ENCODE peak calls at places on chromosomes 4 and X, in four cellular contexts. One of them, this sample, is unnamed.

GRCh38 chrX:68508799-68509198 is 9.9 kb downstream of the YIPF6 start:
- DNase-seq in mucosa of descending colon: no peak
- DNase-seq in WERI-Rb-1: no peak
- DNase-seq in Panc1: no peak
- DNase-seq in this sample: no peak

GRCh38 chr4:93169966-93170365 is 658.6 kb upstream of the ATOH1 start:
- DNase-seq in mucosa of descending colon: no peak
- DNase-seq in WERI-Rb-1: no peak
- DNase-seq in Panc1: no peak
- DNase-seq in this sample: no peak

GRCh38 chr4:165194368-165194767 is 13.0 kb upstream of the KLHL2 start:
- DNase-seq in mucosa of descending colon: no peak
- DNase-seq in WERI-Rb-1: no peak
- DNase-seq in Panc1: no peak
- DNase-seq in this sample: no peak

GRCh38 chrX:136200466-136200865 is 50.7 kb downstream of the MAP7D3 start:
- DNase-seq in mucosa of descending colon: no peak
- DNase-seq in WERI-Rb-1: no peak
- DNase-seq in Panc1: no peak
- DNase-seq in this sample: peak; percentile 33

GRCh38 chr4:78014889-78015886 is 41.9 kb upstream of the FRAS1 start:
- DNase-seq in mucosa of descending colon: no peak
- DNase-seq in WERI-Rb-1: no peak
- DNase-seq in Panc1: no peak
- DNase-seq in this sample: no peak

GRCh38 chr4:4990857-4991540 is 28.3 kb downstream of the CYTL1 start:
- DNase-seq in mucosa of descending colon: peak; percentile 84
- DNase-seq in WERI-Rb-1: no peak
- DNase-seq in Panc1: no peak
- DNase-seq in this sample: no peak

GRCh38 chr4:125042031-125042430 is 272.7 kb upstream of the FAT4 start:
- DNase-seq in mucosa of descending colon: no peak
- DNase-seq in WERI-Rb-1: peak; percentile 38
- DNase-seq in Panc1: no peak
- DNase-seq in this sample: no peak

GRCh38 chr4:80045831-80046230 is 27.2 kb downstream of the ANTXR2 start:
- DNase-seq in mucosa of descending colon: no peak
- DNase-seq in WERI-Rb-1: no peak
- DNase-seq in Panc1: no peak
- DNase-seq in this sample: no peak

GRCh38 chr4:26410385-26411293 is 79.6 kb downstream of the CCKAR start:
- DNase-seq in mucosa of descending colon: no peak
- DNase-seq in WERI-Rb-1: peak; percentile 24
- DNase-seq in Panc1: peak; percentile 32
- DNase-seq in this sample: peak; percentile 62

GRCh38 chr4:153205757-153206156 is 1.5 kb downstream of the TRIM2 start:
- DNase-seq in mucosa of descending colon: peak; percentile 66
- DNase-seq in WERI-Rb-1: no peak
- DNase-seq in Panc1: no peak
- DNase-seq in this sample: peak; percentile 43

GRCh38 chrX:9816094-9816700 is 30.0 kb downstream of the SHROOM2 start:
- DNase-seq in mucosa of descending colon: no peak
- DNase-seq in WERI-Rb-1: no peak
- DNase-seq in Panc1: no peak
- DNase-seq in this sample: peak; percentile 36

GRCh38 chrX:38206542-38206941 is 14.1 kb downstream of the SRPX start:
- DNase-seq in mucosa of descending colon: no peak
- DNase-seq in WERI-Rb-1: no peak
- DNase-seq in Panc1: no peak
- DNase-seq in this sample: no peak

GRCh38 chr4:87109121-87109520 is 111.3 kb downstream of the KLHL8 start:
- DNase-seq in mucosa of descending colon: no peak
- DNase-seq in WERI-Rb-1: no peak
- DNase-seq in Panc1: no peak
- DNase-seq in this sample: no peak

GRCh38 chrX:110748256-110748811 is 47.3 kb downstream of the CHRDL1 start:
- DNase-seq in mucosa of descending colon: no peak
- DNase-seq in WERI-Rb-1: no peak
- DNase-seq in Panc1: no peak
- DNase-seq in this sample: no peak

GRCh38 chr4:39256436-39256835 is 74.1 kb downstream of the WDR19 start:
- DNase-seq in mucosa of descending colon: no peak
- DNase-seq in WERI-Rb-1: no peak
- DNase-seq in Panc1: no peak
- DNase-seq in this sample: peak; percentile 15

DNA sequence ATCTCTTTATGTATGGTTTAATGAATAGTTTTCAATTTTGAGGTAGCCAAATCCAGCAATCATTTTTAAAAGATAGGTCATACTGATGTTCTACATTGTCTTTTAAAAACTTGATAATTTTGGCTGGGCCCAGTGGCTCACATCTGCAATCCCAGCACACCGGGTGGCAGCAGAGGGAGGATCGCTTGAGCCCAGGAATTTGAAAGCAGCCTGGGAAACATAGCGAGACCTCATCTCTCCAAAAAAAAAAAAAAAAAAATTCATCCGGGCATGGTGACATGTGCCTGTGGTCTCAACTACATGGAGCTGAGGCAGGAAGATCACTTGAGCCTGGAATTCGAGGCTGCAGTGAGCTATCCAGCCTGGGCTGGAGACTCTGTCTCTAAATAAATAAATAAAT is 419.8 kb downstream of the GALNTL6 start:
- DNase-seq in mucosa of descending colon: no peak
- DNase-seq in WERI-Rb-1: no peak
- DNase-seq in Panc1: no peak
- DNase-seq in this sample: no peak
- TF ChIP-seq CTCF in mucosa of descending colon: no peak
- TF ChIP-seq CTCF in WERI-Rb-1: peak; percentile 18
- TF ChIP-seq CTCF in Panc1: no peak
- TF ChIP-seq CTCF in this sample: peak; percentile 20

GRCh38 chr4:2793578-2793919 is 664 bp downstream of the SH3BP2 start:
- DNase-seq in mucosa of descending colon: peak; percentile 78
- DNase-seq in WERI-Rb-1: no peak
- DNase-seq in Panc1: no peak
- DNase-seq in this sample: no peak
- H3K4me3 ChIP-seq in mucosa of descending colon: peak overlapping the region; percentile 34
- H3K4me3 ChIP-seq in WERI-Rb-1: peak overlapping the region; percentile 44
- H3K4me3 ChIP-seq in Panc1: peak overlapping the region; percentile 77
- H3K4me3 ChIP-seq in this sample: peak overlapping the region; percentile 69

DNA sequence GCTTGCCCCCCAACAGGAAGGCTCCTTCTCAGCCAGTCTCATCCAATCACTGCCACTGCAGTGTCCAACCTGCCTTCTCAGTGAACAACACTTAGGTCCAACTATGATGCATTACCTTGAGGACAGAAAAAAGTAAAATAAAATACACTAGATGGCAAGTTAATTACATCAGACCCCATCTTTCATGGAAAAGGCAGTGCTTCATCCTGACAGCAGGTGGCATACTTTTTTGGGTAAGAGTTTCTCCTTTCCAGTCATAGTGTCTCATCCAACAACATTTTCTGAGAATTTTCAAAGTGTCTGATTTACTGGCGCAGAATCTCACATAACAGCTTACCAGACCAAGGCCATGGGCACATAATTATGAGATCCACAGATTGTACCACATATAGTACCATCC is 1742.8 kb downstream of the PCDH7 start:
- DNase-seq in mucosa of descending colon: no peak
- DNase-seq in WERI-Rb-1: peak; percentile 20
- DNase-seq in Panc1: no peak
- DNase-seq in this sample: no peak
- TF ChIP-seq CTCF in mucosa of descending colon: no peak
- TF ChIP-seq CTCF in WERI-Rb-1: peak; percentile 49
- TF ChIP-seq CTCF in Panc1: no peak
- TF ChIP-seq CTCF in this sample: peak; percentile 42

GRCh38 chrX:44971674-44972073 is 98.7 kb downstream of the KDM6A start:
- DNase-seq in mucosa of descending colon: no peak
- DNase-seq in WERI-Rb-1: no peak
- DNase-seq in Panc1: no peak
- DNase-seq in this sample: no peak
- H3K4me3 ChIP-seq in mucosa of descending colon: no peak overlapping the region
- H3K4me3 ChIP-seq in WERI-Rb-1: no peak overlapping the region
- H3K4me3 ChIP-seq in Panc1: no peak overlapping the region
- H3K4me3 ChIP-seq in this sample: no peak overlapping the region

DNA sequence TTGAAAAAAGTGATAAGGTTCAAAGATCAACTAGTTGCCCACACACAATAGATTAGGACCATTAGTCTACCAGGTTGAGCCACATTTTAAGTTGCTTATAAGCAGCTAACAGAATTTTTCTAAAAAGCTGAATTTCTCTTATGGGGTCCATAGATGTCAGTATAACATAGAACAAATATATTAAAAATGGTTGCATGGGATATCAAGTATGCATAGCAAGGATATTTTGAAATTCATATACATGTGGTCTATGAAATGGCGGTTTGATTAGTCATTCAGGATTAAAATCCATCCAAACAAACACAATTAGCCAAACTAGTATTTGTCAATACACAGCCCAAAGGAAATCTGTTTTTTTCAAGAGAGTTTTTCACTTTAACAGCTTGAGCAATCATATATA is 33.5 kb upstream of the AMOT start:
- DNase-seq in mucosa of descending colon: no peak
- DNase-seq in WERI-Rb-1: no peak
- DNase-seq in Panc1: no peak
- DNase-seq in this sample: no peak
- TF ChIP-seq CTCF in mucosa of descending colon: no peak
- TF ChIP-seq CTCF in WERI-Rb-1: no peak
- TF ChIP-seq CTCF in Panc1: peak; percentile 12
- TF ChIP-seq CTCF in this sample: no peak

DNA sequence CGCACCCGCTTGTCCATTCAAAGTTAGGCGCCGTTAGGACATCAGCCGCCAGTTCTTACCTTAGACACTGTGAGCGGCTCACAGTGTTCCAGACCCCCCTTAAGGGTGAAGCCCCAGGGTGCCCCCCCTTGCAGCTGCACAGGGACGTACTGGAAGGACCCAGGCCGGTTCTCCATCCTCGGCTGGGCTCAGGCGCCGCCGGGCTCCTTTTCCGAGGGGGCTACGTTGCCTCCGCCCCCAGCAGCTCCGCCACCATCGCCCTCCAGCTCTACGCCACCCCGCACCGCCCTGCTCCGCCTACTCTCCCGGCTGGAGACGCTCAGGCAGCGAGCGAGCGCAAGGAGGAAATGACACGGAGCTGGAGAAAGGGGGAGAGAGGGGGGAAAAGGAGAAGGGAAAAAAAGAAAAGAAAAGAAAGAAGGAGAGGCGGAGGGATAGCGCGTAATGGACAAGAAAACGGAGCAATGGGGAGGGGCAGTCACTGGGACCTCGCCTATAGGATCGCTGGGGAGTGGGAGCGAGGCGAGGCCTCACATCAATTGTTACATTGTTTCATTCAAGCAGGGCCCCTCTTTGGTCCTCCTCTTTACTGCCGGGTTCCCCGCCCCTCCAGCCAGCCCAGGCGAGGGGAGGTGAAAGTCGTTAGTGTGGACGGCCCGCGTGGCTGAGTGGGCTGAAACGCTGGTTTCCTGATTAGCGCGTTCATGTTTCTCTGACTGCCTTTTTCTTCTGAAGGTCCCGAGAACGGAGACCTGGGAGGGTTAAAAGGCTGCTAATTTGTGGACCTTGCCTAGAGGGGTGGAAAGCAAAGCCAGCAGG is at the start of gene SHROOM4:
- DNase-seq in mucosa of descending colon: peak; percentile 71
- DNase-seq in WERI-Rb-1: no peak
- DNase-seq in Panc1: no peak
- DNase-seq in this sample: no peak
- H3K4me3 ChIP-seq in mucosa of descending colon: peak within 1 kb of the TSS; percentile 22
- H3K4me3 ChIP-seq in WERI-Rb-1: no peak within 1 kb of the TSS
- H3K4me3 ChIP-seq in Panc1: peak within 1 kb of the TSS; percentile 42
- H3K4me3 ChIP-seq in this sample: peak within 1 kb of the TSS; percentile 56

GRCh38 chr4:44578954-44579353 is 72.5 kb downstream of the YIPF7 start:
- DNase-seq in mucosa of descending colon: no peak
- DNase-seq in WERI-Rb-1: no peak
- DNase-seq in Panc1: no peak
- DNase-seq in this sample: no peak

GRCh38 chr4:44580231-44580630 is 71.2 kb downstream of the YIPF7 start:
- DNase-seq in mucosa of descending colon: no peak
- DNase-seq in WERI-Rb-1: no peak
- DNase-seq in Panc1: no peak
- DNase-seq in this sample: no peak

GRCh38 chr4:44583393-44583792 is 68.0 kb downstream of the YIPF7 start:
- DNase-seq in mucosa of descending colon: no peak
- DNase-seq in WERI-Rb-1: no peak
- DNase-seq in Panc1: no peak
- DNase-seq in this sample: no peak
- TF ChIP-seq CTCF in mucosa of descending colon: no peak
- TF ChIP-seq CTCF in WERI-Rb-1: peak; percentile 36
- TF ChIP-seq CTCF in Panc1: no peak
- TF ChIP-seq CTCF in this sample: no peak

This sample was measured in astrocyte of the cerebellum.